ENCODE peak calls at places on chromosomes 16 and 17, in six cellular contexts. K is IMR-90, X is vagina, B is suprapubic skin, M is cardiac muscle cell, S is left ventricle myocardium inferior. J is an unnamed sample.

GRCh38 chr17:80605326-80606066 is 60.9 kb downstream of the RPTOR start:
- DNase-seq in K (peak), X (no peak), B (no peak), M (peak), S (no peak), J (no peak)

GRCh38 chr16:23149267-23149992 is at the start of gene USP31:
- DNase-seq in K (peak), X (no peak), B (peak), M (peak), S (peak), J (peak)

GRCh38 chr17:67116045-67116575 is 71.8 kb downstream of the CACNG1 start:
- DNase-seq in K (no peak), X (no peak), B (no peak), M (no peak), S (no peak), J (no peak)

GRCh38 chr17:75475851-75476250 is 19.4 kb downstream of the TMEM94 start:
- DNase-seq in K (peak), X (no peak), B (no peak), M (peak), S (peak), J (no peak)

GRCh38 chr16:51155901-51156810 is 5.1 kb upstream of the SALL1 start:
- DNase-seq in K (peak), X (no peak), B (no peak), M (peak), S (no peak), J (no peak)

GRCh38 chr17:48576479-48577309 is 1.5 kb downstream of the HOXB4 start:
- DNase-seq in K (peak), X (no peak), B (no peak), M (peak), S (no peak), J (no peak)

GRCh38 chr17:41650794-41651624 is 26.6 kb upstream of the KRT17 start:
- DNase-seq in K (no peak), X (no peak), B (peak), M (no peak), S (no peak), J (no peak)

GRCh38 chr17:18946536-18946935 is 5.4 kb upstream of the SLC5A10 start:
- DNase-seq in K (peak), X (no peak), B (no peak), M (no peak), S (no peak), J (no peak)

GRCh38 chr17:65177901-65178300 is 40.7 kb downstream of the RGS9 start:
- DNase-seq in K (peak), X (no peak), B (no peak), M (peak), S (no peak), J (no peak)

DNA sequence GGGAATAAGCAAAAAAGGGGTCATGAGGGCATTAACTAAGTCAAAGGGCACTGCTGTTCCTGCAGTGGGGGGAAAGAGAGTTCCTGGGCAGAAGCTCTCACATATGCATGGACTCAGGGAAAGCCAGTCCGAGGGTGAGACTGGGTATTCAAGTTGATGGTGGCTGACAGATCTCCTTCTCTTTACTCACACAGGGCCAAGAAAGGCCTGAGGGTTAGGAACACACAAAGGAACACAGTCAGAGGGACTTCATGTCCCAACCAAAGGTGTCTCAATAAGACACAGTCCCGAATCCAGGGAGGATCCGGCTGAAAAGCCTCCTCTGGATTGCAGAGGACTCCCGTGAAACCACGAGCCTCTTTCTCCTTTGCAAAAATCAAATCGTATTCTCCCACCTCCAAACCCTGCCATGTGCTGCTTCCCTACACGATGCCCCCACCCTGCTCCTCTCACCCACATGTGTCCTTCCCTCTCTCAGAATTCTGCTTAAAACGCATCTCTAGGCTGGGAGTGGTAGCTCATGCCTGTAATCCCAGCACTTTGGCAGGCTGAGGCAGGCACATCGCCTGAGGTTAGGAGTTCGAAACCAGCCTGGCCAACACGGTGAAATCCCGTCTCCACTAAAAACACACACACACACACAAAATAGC is 23.6 kb downstream of the CUEDC1 start:
- DNase-seq in K (no peak), X (no peak), B (no peak), M (no peak), S (no peak), J (no peak)
- H3K27ac ChIP-seq in K (no peak), X (peak), B (peak), M (no peak), S (peak), J (peak)

GRCh38 chr17:31497994-31498826 is 106.7 kb downstream of the RAB11FIP4 start:
- DNase-seq in K (no peak), X (no peak), B (no peak), M (no peak), S (no peak), J (no peak)
- TF ChIP-seq CTCF in K (no peak), X (no peak), B (no peak), M (no peak), S (no peak), J (no peak)

GRCh38 chr16:75308011-75308410 is 56.6 kb upstream of the BCAR1 start:
- DNase-seq in K (no peak), X (no peak), B (no peak), M (no peak), S (no peak), J (no peak)

GRCh38 chr16:75307506-75307905 is 56.1 kb upstream of the BCAR1 start:
- DNase-seq in K (no peak), X (no peak), B (no peak), M (no peak), S (no peak), J (no peak)

GRCh38 chr16:75306102-75306762 is 54.8 kb upstream of the BCAR1 start:
- DNase-seq in K (peak), X (no peak), B (no peak), M (no peak), S (no peak), J (peak)

GRCh38 chr16:75304521-75305363 is 53.3 kb upstream of the BCAR1 start:
- DNase-seq in K (peak), X (no peak), B (peak), M (peak), S (peak), J (peak)

GRCh38 chr16:75305364-75306101 is 54.1 kb upstream of the BCAR1 start:
- DNase-seq in K (peak), X (peak), B (peak), M (peak), S (peak), J (peak)
- H3K4me3 ChIP-seq in K (no peak), X (no peak), B (peak), M (no peak), S (peak), J (peak)

GRCh38 chr16:4693296-4693955 is at the start of gene NUDT16L1:
- DNase-seq in K (peak), X (no peak), B (peak), M (peak), S (peak), J (peak)

GRCh38 chr16:4692460-4693295 is 684 bp upstream of the NUDT16L1 start:
- DNase-seq in K (no peak), X (no peak), B (peak), M (peak), S (no peak), J (no peak)

GRCh38 chr16:4695473-4696171 is 2.3 kb downstream of the NUDT16L1 start:
- DNase-seq in K (no peak), X (no peak), B (no peak), M (no peak), S (no peak), J (no peak)

GRCh38 chr16:4694664-4695451 is 1.5 kb downstream of the NUDT16L1 start:
- DNase-seq in K (no peak), X (no peak), B (peak), M (peak), S (peak), J (no peak)

DNA sequence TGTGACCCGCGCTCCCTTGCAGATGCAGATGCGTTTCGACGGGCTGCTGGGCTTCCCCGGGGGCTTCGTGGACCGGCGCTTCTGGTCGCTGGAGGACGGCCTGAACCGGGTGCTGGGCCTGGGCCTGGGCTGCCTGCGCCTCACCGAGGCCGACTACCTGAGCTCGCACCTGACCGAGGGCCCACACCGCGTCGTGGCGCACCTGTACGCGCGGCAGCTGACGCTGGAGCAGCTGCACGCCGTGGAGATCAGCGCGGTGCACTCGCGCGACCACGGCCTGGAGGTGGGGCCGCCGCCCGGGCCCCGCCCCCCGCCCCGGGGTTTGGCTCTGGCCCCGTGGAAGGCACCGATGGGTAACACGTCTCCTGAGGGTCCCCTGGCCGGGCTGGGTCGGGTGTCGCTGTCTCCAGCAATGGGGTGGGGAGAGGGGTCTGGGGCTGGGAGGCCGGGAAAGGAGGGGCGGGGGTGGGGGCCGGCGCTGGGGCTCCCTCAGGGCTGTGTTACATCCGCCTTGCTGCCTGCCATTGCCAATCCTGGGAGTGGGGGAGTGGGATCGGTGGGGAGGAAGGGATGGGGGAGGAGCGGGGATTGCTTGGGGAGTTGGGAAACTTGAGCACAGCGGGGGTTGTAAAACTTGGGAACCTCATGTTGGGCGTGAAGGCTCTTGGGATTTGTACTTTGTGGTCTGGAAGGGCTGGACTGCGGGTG is 748 bp downstream of the NUDT16L1 start:
- DNase-seq in K (peak), X (no peak), B (peak), M (peak), S (peak), J (peak)
- H3K27ac ChIP-seq in K (peak), X (peak), B (peak), M (peak), S (peak), J (peak)

DNA sequence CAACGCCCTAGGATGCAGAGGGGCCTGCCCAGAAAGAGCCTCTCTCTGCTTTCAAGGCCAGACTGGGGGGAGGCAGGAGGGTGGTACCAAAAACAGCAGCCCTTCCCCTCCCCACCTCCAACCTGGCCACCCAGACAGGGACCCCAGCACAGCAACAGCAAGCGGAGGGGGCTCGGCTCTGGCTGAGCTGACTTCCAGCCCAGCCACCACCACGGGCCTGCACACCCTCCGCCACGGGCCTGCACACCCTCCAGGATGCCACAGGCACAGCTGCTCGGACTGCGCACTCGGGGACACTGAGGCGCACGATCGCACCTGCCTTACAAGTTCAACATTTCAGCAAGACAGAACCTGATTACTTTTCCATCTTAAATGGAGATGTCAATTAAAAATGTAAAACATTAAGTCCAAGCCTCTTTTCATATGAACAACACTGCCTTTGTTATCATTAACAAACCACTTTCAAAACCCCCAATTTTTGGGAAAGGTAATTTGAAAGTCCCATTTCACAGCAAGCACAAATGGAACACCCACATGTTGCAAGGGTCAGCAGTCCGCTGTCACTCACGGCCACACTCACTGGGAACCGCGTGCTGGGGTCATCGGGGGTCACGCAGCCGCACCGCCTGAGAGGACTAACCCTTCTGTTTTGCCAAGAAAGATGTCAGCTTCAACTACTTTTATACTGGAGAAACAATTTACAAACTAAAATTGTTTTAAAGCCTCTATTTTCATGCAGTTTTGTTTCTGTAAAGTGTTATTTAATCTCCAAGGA is 76.4 kb downstream of the ANKRD11 start:
- DNase-seq in K (no peak), X (no peak), B (no peak), M (no peak), S (peak), J (no peak)
- TF ChIP-seq CTCF in K (no peak), X (no peak), B (no peak), M (no peak), S (no peak), J (no peak)